ENCODE peak calls at places on chromosomes 12 and 14, in six cellular contexts. One of them, this sample, is unnamed.

GRCh38 chr12:62861586-62861985 is 73.4 kb downstream of the PPM1H start:
- DNase-seq in heart right ventricle: no peak
- DNase-seq in activated T-helper 1 cell treated with anti-CD3 and anti-CD28 coated beads, Interleukin-12 subunit alpha, Interleukin-12 subunit beta, Interleukin-2, Interleukin-4 antibody, amounts not matched to agents 30 ng/mL and 10 ng/mL and 1 ng/mL, durations not matched to agents 14 hours and 24 hours and 36 hours: no peak
- DNase-seq in cardiac muscle cell: no peak
- DNase-seq in activated CD4-positive, alpha-beta memory T cell treated with anti-CD3 and anti-CD28 coated beads for 36 hours: no peak
- DNase-seq in epithelial cell of proximal tubule: no peak
- DNase-seq in this sample: no peak

GRCh38 chr12:3199551-3200031 is 122.4 kb downstream of the TSPAN9 start:
- DNase-seq in heart right ventricle: peak; percentile 51
- DNase-seq in activated T-helper 1 cell treated with anti-CD3 and anti-CD28 coated beads, Interleukin-12 subunit alpha, Interleukin-12 subunit beta, Interleukin-2, Interleukin-4 antibody, amounts not matched to agents 30 ng/mL and 10 ng/mL and 1 ng/mL, durations not matched to agents 14 hours and 24 hours and 36 hours: no peak
- DNase-seq in epithelial cell of proximal tubule: no peak
- DNase-seq in activated CD4-positive, alpha-beta memory T cell treated with anti-CD3 and anti-CD28 coated beads for 36 hours: no peak
- DNase-seq in cardiac muscle cell: peak; percentile 50
- DNase-seq in this sample: no peak

GRCh38 chr12:121537814-121538698 is 42.8 kb downstream of the KDM2B start:
- DNase-seq in epithelial cell of proximal tubule: no peak
- DNase-seq in activated T-helper 1 cell treated with anti-CD3 and anti-CD28 coated beads, Interleukin-12 subunit alpha, Interleukin-12 subunit beta, Interleukin-2, Interleukin-4 antibody, amounts not matched to agents 30 ng/mL and 10 ng/mL and 1 ng/mL, durations not matched to agents 14 hours and 24 hours and 36 hours: peak; percentile 11
- DNase-seq in cardiac muscle cell: no peak
- DNase-seq in heart right ventricle: no peak
- DNase-seq in activated CD4-positive, alpha-beta memory T cell treated with anti-CD3 and anti-CD28 coated beads for 36 hours: peak; percentile 52
- DNase-seq in this sample: no peak

GRCh38 chr14:77111021-77111420 is 13.0 kb downstream of the CIPC start:
- DNase-seq in cardiac muscle cell: peak; percentile 32
- DNase-seq in epithelial cell of proximal tubule: no peak
- DNase-seq in heart right ventricle: no peak
- DNase-seq in activated CD4-positive, alpha-beta memory T cell treated with anti-CD3 and anti-CD28 coated beads for 36 hours: no peak
- DNase-seq in activated T-helper 1 cell treated with anti-CD3 and anti-CD28 coated beads, Interleukin-12 subunit alpha, Interleukin-12 subunit beta, Interleukin-2, Interleukin-4 antibody, amounts not matched to agents 30 ng/mL and 10 ng/mL and 1 ng/mL, durations not matched to agents 14 hours and 24 hours and 36 hours: no peak
- DNase-seq in this sample: peak; percentile 15

GRCh38 chr12:120368789-120369475 is at the start of gene MSI1:
- DNase-seq in activated T-helper 1 cell treated with anti-CD3 and anti-CD28 coated beads, Interleukin-12 subunit alpha, Interleukin-12 subunit beta, Interleukin-2, Interleukin-4 antibody, amounts not matched to agents 30 ng/mL and 10 ng/mL and 1 ng/mL, durations not matched to agents 14 hours and 24 hours and 36 hours: no peak
- DNase-seq in activated CD4-positive, alpha-beta memory T cell treated with anti-CD3 and anti-CD28 coated beads for 36 hours: no peak
- DNase-seq in epithelial cell of proximal tubule: no peak
- DNase-seq in heart right ventricle: no peak
- DNase-seq in cardiac muscle cell: no peak
- DNase-seq in this sample: no peak

GRCh38 chr14:86826641-86827040 is 1166.3 kb downstream of the GALC start:
- DNase-seq in cardiac muscle cell: peak; percentile 22
- DNase-seq in epithelial cell of proximal tubule: no peak
- DNase-seq in activated T-helper 1 cell treated with anti-CD3 and anti-CD28 coated beads, Interleukin-12 subunit alpha, Interleukin-12 subunit beta, Interleukin-2, Interleukin-4 antibody, amounts not matched to agents 30 ng/mL and 10 ng/mL and 1 ng/mL, durations not matched to agents 14 hours and 24 hours and 36 hours: no peak
- DNase-seq in heart right ventricle: no peak
- DNase-seq in activated CD4-positive, alpha-beta memory T cell treated with anti-CD3 and anti-CD28 coated beads for 36 hours: no peak
- DNase-seq in this sample: no peak

GRCh38 chr12:563250-563781 is 99.9 kb downstream of the NINJ2 start:
- DNase-seq in cardiac muscle cell: no peak
- DNase-seq in activated CD4-positive, alpha-beta memory T cell treated with anti-CD3 and anti-CD28 coated beads for 36 hours: peak; percentile 71
- DNase-seq in heart right ventricle: no peak
- DNase-seq in activated T-helper 1 cell treated with anti-CD3 and anti-CD28 coated beads, Interleukin-12 subunit alpha, Interleukin-12 subunit beta, Interleukin-2, Interleukin-4 antibody, amounts not matched to agents 30 ng/mL and 10 ng/mL and 1 ng/mL, durations not matched to agents 14 hours and 24 hours and 36 hours: peak; percentile 65
- DNase-seq in epithelial cell of proximal tubule: no peak
- DNase-seq in this sample: no peak

GRCh38 chr12:10288989-10289388 is 18.7 kb upstream of the KLRD1 start:
- DNase-seq in activated T-helper 1 cell treated with anti-CD3 and anti-CD28 coated beads, Interleukin-12 subunit alpha, Interleukin-12 subunit beta, Interleukin-2, Interleukin-4 antibody, amounts not matched to agents 30 ng/mL and 10 ng/mL and 1 ng/mL, durations not matched to agents 14 hours and 24 hours and 36 hours: no peak
- DNase-seq in heart right ventricle: no peak
- DNase-seq in activated CD4-positive, alpha-beta memory T cell treated with anti-CD3 and anti-CD28 coated beads for 36 hours: no peak
- DNase-seq in epithelial cell of proximal tubule: no peak
- DNase-seq in cardiac muscle cell: no peak
- DNase-seq in this sample: no peak

GRCh38 chr12:58028294-58028693 is 86.9 kb downstream of the ATP23 start:
- DNase-seq in activated T-helper 1 cell treated with anti-CD3 and anti-CD28 coated beads, Interleukin-12 subunit alpha, Interleukin-12 subunit beta, Interleukin-2, Interleukin-4 antibody, amounts not matched to agents 30 ng/mL and 10 ng/mL and 1 ng/mL, durations not matched to agents 14 hours and 24 hours and 36 hours: no peak
- DNase-seq in epithelial cell of proximal tubule: peak; percentile 45
- DNase-seq in activated CD4-positive, alpha-beta memory T cell treated with anti-CD3 and anti-CD28 coated beads for 36 hours: no peak
- DNase-seq in cardiac muscle cell: no peak
- DNase-seq in heart right ventricle: no peak
- DNase-seq in this sample: no peak

GRCh38 chr12:124411291-124411878 is 116.5 kb downstream of the RFLNA start:
- DNase-seq in epithelial cell of proximal tubule: no peak
- DNase-seq in cardiac muscle cell: peak; percentile 95
- DNase-seq in activated T-helper 1 cell treated with anti-CD3 and anti-CD28 coated beads, Interleukin-12 subunit alpha, Interleukin-12 subunit beta, Interleukin-2, Interleukin-4 antibody, amounts not matched to agents 30 ng/mL and 10 ng/mL and 1 ng/mL, durations not matched to agents 14 hours and 24 hours and 36 hours: no peak
- DNase-seq in heart right ventricle: no peak
- DNase-seq in activated CD4-positive, alpha-beta memory T cell treated with anti-CD3 and anti-CD28 coated beads for 36 hours: no peak
- DNase-seq in this sample: no peak

GRCh38 chr14:93997933-93998870 is 1.1 kb downstream of the CCDC197 start:
- DNase-seq in activated CD4-positive, alpha-beta memory T cell treated with anti-CD3 and anti-CD28 coated beads for 36 hours: no peak
- DNase-seq in heart right ventricle: no peak
- DNase-seq in epithelial cell of proximal tubule: no peak
- DNase-seq in cardiac muscle cell: no peak
- DNase-seq in activated T-helper 1 cell treated with anti-CD3 and anti-CD28 coated beads, Interleukin-12 subunit alpha, Interleukin-12 subunit beta, Interleukin-2, Interleukin-4 antibody, amounts not matched to agents 30 ng/mL and 10 ng/mL and 1 ng/mL, durations not matched to agents 14 hours and 24 hours and 36 hours: no peak
- DNase-seq in this sample: no peak

GRCh38 chr12:13049816-13050215 is 5.6 kb downstream of the FAM234B start:
- DNase-seq in cardiac muscle cell: peak; percentile 75
- DNase-seq in activated T-helper 1 cell treated with anti-CD3 and anti-CD28 coated beads, Interleukin-12 subunit alpha, Interleukin-12 subunit beta, Interleukin-2, Interleukin-4 antibody, amounts not matched to agents 30 ng/mL and 10 ng/mL and 1 ng/mL, durations not matched to agents 14 hours and 24 hours and 36 hours: no peak
- DNase-seq in epithelial cell of proximal tubule: no peak
- DNase-seq in heart right ventricle: peak; percentile 7
- DNase-seq in activated CD4-positive, alpha-beta memory T cell treated with anti-CD3 and anti-CD28 coated beads for 36 hours: no peak
- DNase-seq in this sample: no peak

This sample was measured in foreskin melanocyte.